ENCODE peak calls at places on chromosomes 4 and X, in five cellular contexts. N, S, B, Q and C are unnamed samples.

GRCh38 chr4:128528793-128529553 is 241.4 kb upstream of the PGRMC2 start:
- DNase-seq in Q (peak; percentile 89), N (no peak), B (peak; percentile 85), S (peak; percentile 100), C (peak; percentile 84)

GRCh38 chr4:52266537-52267137 is 215.5 kb downstream of the SPATA18 start:
- DNase-seq in Q (no peak), B (no peak), N (no peak), S (no peak), C (no peak)

GRCh38 chrX:140022482-140022881 is 57.2 kb upstream of the CXorf66 start:
- DNase-seq in N (no peak), S (no peak), B (no peak), Q (no peak), C (no peak)

GRCh38 chr4:84366111-84366510 is 133.0 kb downstream of the NKX6-1 start:
- DNase-seq in Q (no peak), N (no peak), S (no peak), B (no peak), C (no peak)

GRCh38 chrX:30865612-30866011 is 23.4 kb downstream of the TAB3 start:
- DNase-seq in S (no peak), Q (no peak), B (no peak), N (no peak), C (no peak)

GRCh38 chrX:121308276-121308805 is 260.9 kb downstream of the GLUD2 start:
- DNase-seq in N (peak; percentile 34), Q (no peak), B (peak; percentile 67), S (peak; percentile 58), C (peak; percentile 3)

GRCh38 chrX:110657073-110657472 is 138.5 kb downstream of the CHRDL1 start:
- DNase-seq in S (no peak), Q (no peak), N (no peak), B (no peak), C (no peak)

GRCh38 chrX:14409341-14409740 is 120.0 kb upstream of the GLRA2 start:
- DNase-seq in B (peak; percentile 70), S (peak; percentile 75), Q (peak; percentile 0), N (no peak), C (peak; percentile 8)

GRCh38 chr4:52037730-52038108 is 380 bp downstream of the SGCB start:
- DNase-seq in Q (peak; percentile 26), N (peak; percentile 57), S (peak; percentile 51), B (peak; percentile 31), C (no peak)

GRCh38 chr4:54231419-54232150 is 2.5 kb downstream of the PDGFRA start:
- DNase-seq in B (no peak), N (no peak), Q (peak; percentile 15), S (peak; percentile 71), C (no peak)

GRCh38 chrX:332916-333610 is 14.5 kb upstream of the GTPBP6 start:
- DNase-seq in S (no peak), B (no peak), Q (no peak), N (no peak), C (no peak)

GRCh38 chr4:72527038-72527646 is 41.9 kb downstream of the ADAMTS3 start:
- DNase-seq in Q (no peak), S (no peak), N (no peak), B (no peak), C (no peak)

GRCh38 chr4:71266090-71266794 is 72.6 kb upstream of the SLC4A4 start:
- DNase-seq in S (peak; percentile 93), B (no peak), N (no peak), Q (no peak), C (no peak)

GRCh38 chr4:158090323-158090722 is 82.5 kb downstream of the GASK1B start:
- DNase-seq in S (peak; percentile 1), N (no peak), B (no peak), Q (no peak), C (no peak)

GRCh38 chr4:2671267-2671895 is 84.8 kb downstream of the TNIP2 start:
- DNase-seq in Q (no peak), S (peak; percentile 33), N (no peak), B (peak; percentile 29), C (no peak)

GRCh38 chr4:173185832-173186545 is 17.4 kb downstream of the GALNT7 start:
- DNase-seq in S (no peak), B (no peak), N (no peak), Q (peak; percentile 40), C (no peak)

GRCh38 chrX:7314425-7314824 is 166.5 kb upstream of the PUDP start:
- DNase-seq in Q (no peak), B (no peak), N (no peak), S (no peak), C (no peak)